ENCODE peak calls at places on chromosomes 7 and 10, in five cellular contexts. A is right lobe of liver, K is psoas muscle, M is ovary, T is A549. E is an unnamed sample.

GRCh38 chr10:29806350-29806788 is 171.6 kb upstream of the SVIL start:
- DNase-seq in A (no peak), M (no peak), K (no peak), T (no peak), E (no peak)

GRCh38 chr10:7622969-7623368 is 43.8 kb downstream of the ITIH5 start:
- DNase-seq in T (no peak), K (no peak), M (no peak), A (no peak), E (no peak)

GRCh38 chr7:149564340-149565095 is 66.9 kb upstream of the ZNF746 start:
- DNase-seq in A (no peak), T (no peak), K (no peak), M (no peak), E (no peak)

GRCh38 chr10:116753759-116754158 is 11.4 kb upstream of the HSPA12A start:
- DNase-seq in T (no peak), K (no peak), M (no peak), A (no peak), E (no peak)

GRCh38 chr10:76998451-76998850 is 639.2 kb downstream of the KCNMA1 start:
- DNase-seq in K (no peak), M (no peak), A (no peak), T (no peak), E (no peak)

GRCh38 chr7:12954374-12954773 is 266.9 kb downstream of the ARL4A start:
- DNase-seq in T (no peak), M (no peak), A (no peak), K (no peak), E (no peak)

GRCh38 chr10:52742723-52743122 is 29.9 kb downstream of the MBL2 start:
- DNase-seq in M (no peak), K (no peak), A (no peak), T (no peak), E (no peak)

GRCh38 chr7:97307521-97308108 is 190.1 kb downstream of the SDHAF3 start:
- DNase-seq in T (no peak), K (no peak), M (no peak), A (no peak), E (no peak)

GRCh38 chr10:48377751-48378585 is 71.5 kb downstream of the MAPK8 start:
- DNase-seq in M (no peak), A (no peak), T (no peak), K (no peak), E (no peak)

GRCh38 chr7:150568714-150569113 is 1.5 kb downstream of the GIMAP4 start:
- DNase-seq in K (no peak), A (no peak), T (no peak), M (no peak), E (peak)

GRCh38 chr7:15209385-15209784 is 306.8 kb upstream of the DGKB start:
- DNase-seq in T (no peak), A (no peak), K (no peak), M (no peak), E (no peak)

GRCh38 chr7:128830231-128831177 is at the start of gene FLNC:
- DNase-seq in A (peak), T (no peak), M (peak), K (peak), E (no peak)

GRCh38 chr7:48108959-48109847 is 20.1 kb downstream of the UPP1 start:
- DNase-seq in A (no peak), T (no peak), M (no peak), K (no peak), E (no peak)

GRCh38 chr10:986137-986825 is 2.0 kb upstream of the GTPBP4 start:
- DNase-seq in M (no peak), K (no peak), A (no peak), T (no peak), E (no peak)

GRCh38 chr10:49600781-49601400 is 9.2 kb upstream of the SLC18A3 start:
- DNase-seq in T (no peak), M (no peak), K (no peak), A (no peak), E (no peak)

GRCh38 chr7:45647426-45647825 is 73.3 kb downstream of the ADCY1 start:
- DNase-seq in A (no peak), M (no peak), K (no peak), T (no peak), E (no peak)

GRCh38 chr7:54678763-54679396 is 80.1 kb downstream of the SEC61G start:
- DNase-seq in A (no peak), T (no peak), M (no peak), K (no peak), E (no peak)

GRCh38 chr7:32047801-32048200 is 22.4 kb downstream of the PDE1C start:
- DNase-seq in A (no peak), M (no peak), T (no peak), K (no peak), E (no peak)

GRCh38 chr10:109115179-109115578 is 808.1 kb downstream of the XPNPEP1 start:
- DNase-seq in K (no peak), M (no peak), A (no peak), T (no peak), E (no peak)
- H3K27ac ChIP-seq in K (no peak), M (no peak), A (no peak), T (no peak), E (no peak)

GRCh38 chr10:26310361-26310760 is 93.8 kb downstream of the GAD2 start:
- DNase-seq in A (no peak), K (no peak), M (no peak), T (no peak), E (no peak)

GRCh38 chr10:26311383-26311940 is 94.9 kb downstream of the GAD2 start:
- DNase-seq in T (peak), K (no peak), A (no peak), M (no peak), E (no peak)
- TF ChIP-seq CTCF in T (no peak), K (no peak), A (no peak), M (no peak), E (no peak)

GRCh38 chr7:21304836-21305235 is 123.0 kb upstream of the SP4 start:
- DNase-seq in T (no peak), M (no peak), K (no peak), A (no peak), E (no peak)
- H3K27ac ChIP-seq in T (no peak), M (no peak), K (no peak), A (no peak), E (no peak)

GRCh38 chr10:69383485-69384089 is 33.1 kb downstream of the TACR2 start:
- DNase-seq in K (peak), M (no peak), T (no peak), A (no peak), E (no peak)
- TF ChIP-seq CTCF in K (peak), M (no peak), T (peak), A (no peak), E (no peak)

DNA sequence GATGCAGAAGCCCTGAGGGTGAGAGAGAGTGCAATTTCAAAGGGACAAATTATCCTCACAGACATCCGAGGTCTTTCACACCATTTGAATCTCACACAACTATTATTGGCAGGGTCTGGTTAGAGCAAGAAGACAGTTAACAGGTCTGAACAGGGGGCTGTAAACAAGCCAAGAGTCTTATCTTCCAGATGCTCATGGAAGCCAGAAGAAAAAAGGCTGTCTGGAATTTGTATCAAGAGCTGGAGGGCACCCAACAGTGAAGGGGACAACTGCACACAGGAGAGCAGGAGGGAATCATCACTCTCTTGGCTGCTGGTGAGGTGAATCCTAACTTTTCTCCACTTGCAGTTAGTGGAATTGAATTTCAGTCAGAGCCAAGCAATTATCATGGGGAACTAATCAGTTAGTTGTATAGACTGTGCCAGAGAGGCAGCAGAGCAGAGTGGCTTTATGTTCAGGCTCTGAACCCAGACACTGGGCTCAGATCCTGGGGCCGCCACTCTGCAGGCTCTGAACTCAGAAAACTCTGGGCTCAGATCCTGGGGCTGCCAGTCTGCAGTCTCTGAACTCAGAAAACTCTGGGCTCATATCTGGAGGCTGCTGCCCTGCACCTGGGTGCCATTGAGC is 880.1 kb upstream of the AUTS2 start:
- DNase-seq in A (no peak), M (no peak), T (no peak), K (no peak), E (no peak)
- H3K27ac ChIP-seq in A (no peak), M (no peak), T (no peak), K (no peak), E (no peak)

GRCh38 chr10:63722537-63722936 is 201.3 kb downstream of the REEP3 start:
- DNase-seq in A (no peak), T (no peak), M (no peak), K (peak), E (no peak)

GRCh38 chr10:63723320-63723719 is 202.1 kb downstream of the REEP3 start:
- DNase-seq in A (no peak), M (no peak), T (no peak), K (no peak), E (no peak)

GRCh38 chr10:63723741-63724140 is 202.5 kb downstream of the REEP3 start:
- DNase-seq in K (no peak), M (no peak), T (no peak), A (no peak), E (no peak)

GRCh38 chr10:63726883-63727282 is 205.7 kb downstream of the REEP3 start:
- DNase-seq in K (no peak), T (no peak), A (no peak), M (no peak), E (no peak)

DNA sequence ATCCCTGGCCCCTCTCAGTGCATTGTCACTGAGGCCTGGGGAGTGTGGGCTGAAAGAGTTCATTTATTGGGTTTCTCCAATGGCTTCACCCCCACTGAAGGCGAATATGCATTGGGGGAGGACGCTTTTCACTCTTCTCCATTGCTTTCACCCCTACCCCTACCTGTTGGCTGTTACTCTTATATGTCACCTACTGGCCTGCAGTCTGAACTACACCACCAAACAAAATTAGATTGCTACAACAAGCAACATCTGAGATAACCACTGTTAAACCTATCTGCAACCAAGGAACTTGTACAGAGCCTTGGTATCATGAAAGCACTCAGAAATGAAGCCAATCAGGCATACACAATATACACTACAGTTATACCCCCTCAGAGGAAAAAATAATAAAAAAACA is 203.7 kb downstream of the REEP3 start:
- DNase-seq in A (no peak), K (no peak), M (no peak), T (no peak), E (no peak)
- TF ChIP-seq CTCF in A (peak), K (no peak), M (no peak), T (no peak), E (no peak)

GRCh38 chr7:923108-924041 is 31.1 kb downstream of the ADAP1 start:
- DNase-seq in M (peak), K (peak), A (peak), T (no peak), E (peak)

GRCh38 chr7:921071-921461 is 33.4 kb downstream of the ADAP1 start:
- DNase-seq in M (peak), T (no peak), K (peak), A (peak), E (peak)

GRCh38 chr7:920351-921070 is 34.0 kb downstream of the ADAP1 start:
- DNase-seq in T (no peak), A (peak), K (peak), M (peak), E (no peak)

GRCh38 chr7:922334-923107 is 32.0 kb downstream of the ADAP1 start:
- DNase-seq in T (no peak), A (peak), M (peak), K (peak), E (no peak)

DNA sequence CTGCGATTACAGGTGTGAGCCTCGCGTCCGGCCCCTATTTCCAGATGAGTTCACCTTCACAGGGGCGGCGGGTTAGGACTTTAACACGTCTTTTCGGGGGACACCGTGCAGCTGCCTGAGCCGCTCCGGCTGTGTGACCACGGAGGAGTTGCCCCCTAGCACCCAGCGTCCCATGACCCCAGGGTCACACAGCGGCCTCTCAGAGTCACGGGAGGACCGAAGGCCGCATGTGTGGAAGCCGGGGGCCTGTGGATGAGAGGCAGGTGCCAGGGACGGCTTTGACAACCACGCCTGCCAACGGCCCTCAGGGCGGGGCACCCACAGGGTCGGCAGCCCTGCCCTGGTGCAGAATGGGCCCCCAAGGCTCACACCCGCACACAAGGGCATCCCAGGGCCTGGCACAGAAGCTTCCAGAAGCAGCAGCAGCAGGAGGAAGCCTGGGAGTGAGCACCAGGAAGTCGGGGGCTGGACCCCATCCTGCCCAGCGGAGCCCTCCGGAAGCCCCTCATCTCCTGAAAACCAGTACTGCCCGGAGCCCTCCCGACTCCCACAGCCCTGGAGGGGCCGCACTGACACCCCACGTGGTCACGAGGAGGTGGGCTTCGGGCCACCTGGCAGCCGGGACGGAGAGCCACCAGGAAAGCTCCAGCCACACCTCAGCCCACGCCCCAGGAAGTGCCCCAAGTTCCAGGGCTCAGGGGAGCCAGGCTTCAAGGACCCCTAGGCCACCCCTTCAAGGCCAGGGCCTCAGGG is 32.7 kb downstream of the ADAP1 start:
- DNase-seq in M (peak), T (no peak), K (peak), A (peak), E (no peak)
- H3K27ac ChIP-seq in M (no peak), T (no peak), K (no peak), A (no peak), E (peak)